ENCODE peak calls at places on chromosomes 7 and 10, in seven cellular contexts. U, Q, X, C, P, B and S are unnamed samples.

GRCh38 chr7:1062296-1063294 is 18.2 kb downstream of the GPR146 start:
- DNase-seq in U (peak; percentile 71), Q (no peak), X (no peak), C (no peak), P (no peak), B (no peak), S (no peak)

GRCh38 chr7:73351447-73352167 is 23.6 kb downstream of the FKBP6 start:
- DNase-seq in U (no peak), Q (no peak), X (no peak), C (no peak), P (no peak), B (no peak), S (no peak)

GRCh38 chr10:21692909-21693308 is 158.9 kb downstream of the MLLT10 start:
- DNase-seq in U (peak; percentile 41), Q (no peak), X (no peak), C (no peak), P (no peak), B (no peak), S (no peak)

GRCh38 chr10:43322769-43323168 is 48.7 kb upstream of the FXYD4 start:
- DNase-seq in U (peak; percentile 62), Q (peak; percentile 75), X (peak; percentile 82), C (peak; percentile 92), P (peak; percentile 59), B (peak; percentile 96), S (peak; percentile 20)

GRCh38 chr10:129096340-129096984 is 370.6 kb upstream of the MGMT start:
- DNase-seq in U (peak; percentile 8), Q (peak; percentile 62), X (no peak), C (peak; percentile 60), P (peak; percentile 6), B (peak; percentile 24), S (no peak)

GRCh38 chr7:159012353-159013069 is 132.2 kb downstream of the VIPR2 start:
- DNase-seq in U (no peak), Q (no peak), X (no peak), C (no peak), P (no peak), B (peak; percentile 62), S (peak; percentile 61)

GRCh38 chr7:15305002-15305600 is 256.7 kb downstream of the AGMO start:
- DNase-seq in U (peak; percentile 51), Q (peak; percentile 73), X (no peak), C (no peak), P (peak; percentile 10), B (peak; percentile 59), S (peak; percentile 65)

GRCh38 chr7:90270431-90271178 is 25.6 kb downstream of the CFAP69 start:
- DNase-seq in U (no peak), Q (no peak), X (no peak), C (no peak), P (no peak), B (no peak), S (no peak)

GRCh38 chr7:112723416-112723815 is 66.8 kb downstream of the TMEM168 start:
- DNase-seq in U (peak; percentile 67), Q (peak; percentile 61), X (no peak), C (no peak), P (peak; percentile 31), B (no peak), S (peak; percentile 28)

GRCh38 chr10:8588135-8588534 is 533.6 kb downstream of the GATA3 start:
- DNase-seq in U (no peak), Q (no peak), X (no peak), C (no peak), P (no peak), B (no peak), S (no peak)

GRCh38 chr7:69687739-69688431 is 89.6 kb downstream of the AUTS2 start:
- DNase-seq in U (no peak), Q (no peak), X (no peak), C (no peak), P (no peak), B (no peak), S (no peak)

GRCh38 chr7:35446091-35446490 is 192.2 kb upstream of the TBX20 start:
- DNase-seq in U (no peak), Q (no peak), X (no peak), C (no peak), P (no peak), B (no peak), S (no peak)

GRCh38 chr7:105690286-105690915 is 109.1 kb upstream of the EFCAB10 start:
- DNase-seq in U (no peak), Q (peak; percentile 55), X (no peak), C (no peak), P (peak; percentile 36), B (no peak), S (no peak)

GRCh38 chr10:18719811-18720210 is 60.6 kb downstream of the ARL5B start:
- DNase-seq in U (peak; percentile 18), Q (peak; percentile 3), X (no peak), C (no peak), P (peak; percentile 36), B (no peak), S (no peak)

GRCh38 chr10:11515596-11516418 is 95.6 kb downstream of the USP6NL start:
- DNase-seq in U (peak; percentile 66), Q (peak; percentile 79), X (no peak), C (no peak), P (peak; percentile 21), B (peak; percentile 70), S (peak; percentile 54)

GRCh38 chr10:649798-650690 is 39.4 kb downstream of the DIP2C start:
- DNase-seq in U (no peak), Q (peak; percentile 11), X (no peak), C (no peak), P (no peak), B (peak; percentile 86), S (no peak)

GRCh38 chr7:27171636-27172387 is 2.3 kb downstream of the HOXA10 start:
- DNase-seq in U (no peak), Q (peak; percentile 73), X (no peak), C (no peak), P (no peak), B (no peak), S (no peak)

GRCh38 chr10:131804551-131805295 is 96.1 kb upstream of the PPP2R2D start:
- DNase-seq in U (no peak), Q (no peak), X (no peak), C (no peak), P (no peak), B (no peak), S (no peak)

GRCh38 chr10:88989824-88990527 is 622 bp upstream of the FAS start:
- DNase-seq in U (peak; percentile 72), Q (peak; percentile 94), X (no peak), C (peak; percentile 77), P (peak; percentile 71), B (peak; percentile 58), S (peak; percentile 78)

GRCh38 chr7:73646785-73647724 is 20.6 kb upstream of the VPS37D start:
- DNase-seq in U (peak; percentile 9), Q (no peak), X (no peak), C (no peak), P (no peak), B (no peak), S (no peak)

GRCh38 chr7:27129729-27130539 is 623 bp downstream of the HOXA4 start:
- DNase-seq in U (no peak), Q (no peak), X (no peak), C (no peak), P (no peak), B (peak; percentile 53), S (peak; percentile 74)

GRCh38 chr7:1021931-1022330 is 22.4 kb upstream of the GPR146 start:
- DNase-seq in U (no peak), Q (no peak), X (no peak), C (no peak), P (no peak), B (no peak), S (no peak)

GRCh38 chr7:33705333-33705833 is 200.0 kb upstream of the BMPER start:
- DNase-seq in U (no peak), Q (no peak), X (no peak), C (no peak), P (no peak), B (no peak), S (no peak)

GRCh38 chr7:134515569-134516468 is 11.5 kb upstream of the AKR1B10 start:
- DNase-seq in U (peak; percentile 96), Q (peak; percentile 95), X (no peak), C (no peak), P (peak; percentile 84), B (no peak), S (peak; percentile 99)

GRCh38 chr7:64902806-64903721 is at the start of gene ZNF273:
- DNase-seq in U (peak; percentile 79), Q (peak; percentile 91), X (peak; percentile 73), C (peak; percentile 96), P (peak; percentile 79), B (peak; percentile 93), S (peak; percentile 90)

GRCh38 chr10:59079386-59080226 is 96.8 kb upstream of the PHYHIPL start:
- DNase-seq in U (peak; percentile 79), Q (peak; percentile 85), X (no peak), C (no peak), P (peak; percentile 84), B (no peak), S (peak; percentile 90)